ENCODE peak calls at places on chromosomes 16 and 17, in six cellular contexts. W is AG09309, L is left lung, C is sigmoid colon, M is fibroblast of the aortic adventitia, O is AG04450. T is an unnamed sample.

GRCh38 chr16:57479043-57479421 is 7.3 kb downstream of the DOK4 start:
- DNase-seq in M (no peak), O (no peak), L (no peak), W (no peak), C (no peak), T (no peak)

GRCh38 chr17:72974605-72975232 is 117.8 kb downstream of the SLC39A11 start:
- DNase-seq in L (no peak), C (no peak), W (no peak), O (peak), M (no peak), T (no peak)

GRCh38 chr17:67246648-67247415 is 1.8 kb upstream of the HELZ start:
- DNase-seq in C (no peak), L (peak), O (no peak), M (no peak), W (no peak), T (no peak)

GRCh38 chr16:56547120-56547948 is 17.5 kb upstream of the MT4 start:
- DNase-seq in M (peak), C (peak), L (no peak), W (peak), O (peak), T (peak)

GRCh38 chr17:38883592-38884526 is 14.0 kb downstream of the LASP1 start:
- DNase-seq in L (peak), M (no peak), W (no peak), O (no peak), C (no peak), T (no peak)

GRCh38 chr16:89827383-89828198 is 684 bp upstream of the SPIRE2 start:
- DNase-seq in O (no peak), M (peak), C (no peak), W (peak), L (peak), T (peak)

GRCh38 chr16:55922662-55923061 is 47.5 kb upstream of the CES5A start:
- DNase-seq in C (no peak), O (no peak), L (no peak), W (no peak), M (no peak), T (no peak)

GRCh38 chr17:43619696-43620095 is 42.0 kb downstream of the MEOX1 start:
- DNase-seq in O (no peak), W (no peak), M (no peak), C (no peak), L (no peak), T (no peak)

GRCh38 chr17:45768000-45768399 is 16.1 kb upstream of the CRHR1 start:
- DNase-seq in C (no peak), L (no peak), O (no peak), W (no peak), M (no peak), T (no peak)

GRCh38 chr17:72462396-72462795 is 341.6 kb downstream of the SOX9 start:
- DNase-seq in M (peak), C (no peak), W (no peak), O (no peak), L (no peak), T (no peak)

GRCh38 chr17:41586863-41587495 is at the start of gene KRT14:
- DNase-seq in C (no peak), O (no peak), W (no peak), M (no peak), L (no peak), T (no peak)

GRCh38 chr16:83995756-83996155 is 27.7 kb downstream of the NECAB2 start:
- DNase-seq in W (no peak), O (no peak), C (no peak), M (no peak), L (no peak), T (no peak)

GRCh38 chr17:50584116-50584515 is 23.6 kb downstream of the CACNA1G start:
- DNase-seq in C (no peak), W (no peak), O (no peak), L (peak), M (no peak), T (no peak)

GRCh38 chr17:46199379-46199778 is 6.2 kb upstream of the KANSL1 start:
- DNase-seq in W (no peak), O (no peak), L (no peak), M (peak), C (no peak), T (no peak)

GRCh38 chr17:30336369-30337171 is 2.7 kb upstream of the TMIGD1 start:
- DNase-seq in W (no peak), O (no peak), L (no peak), M (peak), C (no peak), T (peak)

GRCh38 chr17:70314096-70314495 is 144.8 kb downstream of the KCNJ2 start:
- DNase-seq in M (no peak), L (no peak), C (no peak), O (peak), W (peak), T (no peak)

GRCh38 chr16:59633996-59634579 is 900.0 kb upstream of the GOT2 start:
- DNase-seq in M (peak), W (peak), O (peak), C (no peak), L (no peak), T (no peak)

GRCh38 chr17:44217738-44218343 is 1.6 kb downstream of the UBTF start:
- DNase-seq in M (no peak), O (no peak), L (no peak), W (no peak), C (no peak), T (no peak)

GRCh38 chr17:1785925-1786324 is 24.1 kb downstream of the SERPINF1 start:
- DNase-seq in C (no peak), O (no peak), M (no peak), W (no peak), L (no peak), T (no peak)

GRCh38 chr17:2689411-2690164 is 22.0 kb downstream of the CLUH start:
- DNase-seq in L (peak), W (no peak), C (peak), O (no peak), M (no peak), T (no peak)

GRCh38 chr16:77398495-77398894 is 36.3 kb downstream of the ADAMTS18 start:
- DNase-seq in M (no peak), W (no peak), C (no peak), O (no peak), L (no peak), T (no peak)

GRCh38 chr16:667780-668518 is at the start of gene RHOT2:
- DNase-seq in M (peak), L (peak), O (peak), W (peak), C (peak), T (no peak)

GRCh38 chr16:29678691-29679267 is at the start of gene QPRT:
- DNase-seq in M (peak), L (no peak), O (no peak), W (no peak), C (peak), T (peak)

GRCh38 chr17:21089933-21090888 is 36.6 kb upstream of the DHRS7B start:
- DNase-seq in O (no peak), M (no peak), C (no peak), L (no peak), W (no peak), T (no peak)

GRCh38 chr17:78206298-78206697 is 7.8 kb upstream of the BIRC5 start:
- DNase-seq in M (no peak), L (no peak), W (no peak), O (no peak), C (no peak), T (no peak)

GRCh38 chr17:11986939-11987329 is 10.3 kb downstream of the ZNF18 start:
- DNase-seq in W (no peak), O (peak), C (no peak), L (no peak), M (peak), T (peak)

GRCh38 chr16:75093598-75094540 is 22.7 kb downstream of the LDHD start:
- DNase-seq in L (peak), O (no peak), M (no peak), W (no peak), C (no peak), T (no peak)

GRCh38 chr16:31134625-31135534 is 647 bp downstream of the PRSS8 start:
- DNase-seq in M (no peak), O (no peak), W (no peak), C (no peak), L (peak), T (no peak)

DNA sequence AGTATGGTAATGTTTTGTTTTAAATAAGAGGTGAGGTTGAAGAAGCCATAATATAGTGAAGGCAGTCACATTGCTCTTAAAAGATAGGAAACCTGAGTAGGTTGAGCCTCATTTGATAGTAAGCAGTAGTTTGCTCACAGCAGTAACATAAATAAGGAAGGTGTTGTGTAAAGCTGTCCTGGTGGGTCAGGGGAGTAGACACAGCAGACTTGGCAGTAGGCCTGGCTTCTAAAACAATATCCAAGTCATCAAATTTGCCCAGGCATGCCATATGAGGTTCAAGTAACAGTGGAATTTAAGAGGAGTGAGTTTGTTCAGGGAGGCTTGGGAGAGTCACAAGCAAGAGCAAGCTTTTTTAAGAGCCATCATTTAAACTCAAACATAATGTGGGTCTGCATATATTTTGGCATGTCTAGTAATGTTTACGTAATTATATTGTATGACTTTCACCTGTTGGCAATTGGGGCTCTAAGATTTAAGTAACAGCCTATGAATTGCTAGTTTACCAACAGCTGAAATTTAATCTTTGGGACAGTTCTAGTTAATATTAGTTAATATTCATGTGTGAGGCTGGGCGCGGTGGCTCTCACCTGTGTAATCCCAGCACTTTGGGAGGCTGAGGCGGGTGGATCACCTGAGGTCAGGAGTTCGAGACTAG is 6.6 kb downstream of the NFATC3 start:
- DNase-seq in W (no peak), O (no peak), C (no peak), M (peak), L (no peak), T (peak)
- H3K4me3 ChIP-seq in W (no peak), O (no peak), C (no peak), M (no peak), L (no peak), T (no peak)

DNA sequence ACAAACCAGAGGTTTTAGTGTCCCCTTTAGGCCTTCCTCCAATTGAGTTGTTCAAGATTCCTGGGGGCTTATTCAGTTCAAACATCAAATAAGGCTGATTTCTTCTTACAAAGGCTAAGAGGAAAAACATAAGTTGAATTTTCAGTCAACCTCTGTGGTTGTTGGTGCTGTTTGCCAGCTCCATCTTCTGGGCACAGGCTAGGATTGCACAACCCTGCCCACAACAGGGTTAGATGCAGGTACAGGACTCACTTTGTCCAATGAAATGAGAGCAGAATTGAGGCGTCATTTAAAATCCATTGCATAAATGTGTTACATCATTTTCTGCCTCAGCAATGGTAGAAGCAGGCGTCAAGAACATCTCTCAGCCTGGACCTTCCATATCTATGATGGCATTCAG is 173.3 kb downstream of the PMP22 start:
- DNase-seq in L (no peak), C (no peak), O (no peak), M (no peak), W (no peak), T (no peak)
- TF ChIP-seq CTCF in L (no peak), C (no peak), O (peak), M (no peak), W (peak), T (peak)

GRCh38 chr17:74367206-74367605 is at the start of gene GPR142:
- DNase-seq in L (no peak), M (no peak), C (no peak), W (no peak), O (no peak), T (no peak)
- H3K4me3 ChIP-seq in L (no peak), M (no peak), C (no peak), W (no peak), O (no peak), T (no peak)

DNA sequence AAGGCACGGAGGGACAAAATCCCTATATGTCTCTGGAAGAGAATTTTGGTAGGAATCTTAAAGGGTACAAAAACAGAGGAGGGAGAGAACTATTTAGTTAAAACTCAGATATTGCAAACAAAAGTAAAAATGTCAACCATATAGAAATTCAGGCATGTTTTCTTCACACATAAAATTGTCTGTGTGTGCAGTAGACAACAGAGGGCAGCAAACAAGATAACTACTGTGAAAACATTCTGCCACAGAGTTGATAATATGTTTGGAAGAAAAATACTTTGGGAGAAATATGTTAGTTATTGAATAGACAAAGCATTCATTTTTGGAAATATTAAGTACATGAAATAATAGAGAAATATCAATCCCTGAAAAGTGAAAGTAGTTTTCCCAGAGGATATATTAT is 56.2 kb downstream of the SNX11 start:
- DNase-seq in M (no peak), L (no peak), C (no peak), W (no peak), O (no peak), T (no peak)
- TF ChIP-seq CTCF in M (no peak), L (no peak), C (no peak), W (peak), O (no peak), T (no peak)

GRCh38 chr16:67482260-67482924 is 955 bp downstream of the AGRP start:
- DNase-seq in M (no peak), C (no peak), O (no peak), L (peak), W (no peak), T (no peak)

GRCh38 chr16:67481561-67482259 is 753 bp upstream of the ATP6V0D1 start:
- DNase-seq in O (no peak), L (no peak), M (peak), C (peak), W (no peak), T (no peak)

GRCh38 chr16:67483150-67483549 is at the start of gene AGRP:
- DNase-seq in M (no peak), O (no peak), W (no peak), C (no peak), L (no peak), T (no peak)

GRCh38 chr16:67486805-67487204 is 3.5 kb upstream of the AGRP start:
- DNase-seq in O (no peak), W (no peak), L (no peak), M (no peak), C (no peak), T (no peak)

DNA sequence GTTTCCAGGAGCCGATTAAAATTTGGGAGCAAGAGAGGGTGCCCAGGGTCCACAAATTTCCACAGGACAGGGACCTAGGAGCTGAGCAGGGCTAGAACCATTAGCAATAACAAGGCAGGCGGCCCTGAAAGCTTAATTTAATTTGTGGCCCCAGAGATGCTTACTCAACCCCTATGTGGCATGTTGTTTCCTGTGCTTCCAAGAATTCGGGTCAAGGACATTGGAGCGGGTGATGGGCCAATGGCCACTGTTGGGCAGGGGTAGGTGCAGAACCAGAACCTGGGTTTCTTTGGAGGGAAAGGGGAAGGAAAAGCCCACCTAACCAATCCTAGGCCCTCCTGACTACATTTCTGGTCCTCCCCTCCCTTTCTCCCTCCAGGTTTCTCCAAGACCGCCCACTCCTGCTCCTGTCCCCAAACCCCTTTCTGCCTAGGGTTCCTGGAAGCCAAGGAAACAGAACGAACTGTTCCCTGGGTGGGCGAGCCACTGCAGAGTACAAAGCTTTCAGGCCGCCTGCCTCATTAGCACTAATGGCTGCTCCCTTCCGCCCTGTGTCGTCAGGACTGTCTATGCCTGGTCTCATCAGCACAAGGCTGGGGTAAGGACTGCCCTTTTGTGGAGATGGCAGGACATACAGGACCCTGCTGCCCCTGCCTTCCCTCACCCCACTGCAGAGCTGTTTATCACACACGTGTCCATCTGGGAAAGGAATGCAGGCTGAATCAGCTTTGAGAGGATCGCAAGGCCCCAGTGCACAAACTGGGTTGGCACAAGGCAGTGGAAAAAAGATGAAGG is 581 bp upstream of the AGRP start:
- DNase-seq in W (no peak), M (no peak), O (no peak), C (no peak), L (no peak), T (no peak)
- H3K4me3 ChIP-seq in W (no peak), M (no peak), O (no peak), C (no peak), L (no peak), T (no peak)

DNA sequence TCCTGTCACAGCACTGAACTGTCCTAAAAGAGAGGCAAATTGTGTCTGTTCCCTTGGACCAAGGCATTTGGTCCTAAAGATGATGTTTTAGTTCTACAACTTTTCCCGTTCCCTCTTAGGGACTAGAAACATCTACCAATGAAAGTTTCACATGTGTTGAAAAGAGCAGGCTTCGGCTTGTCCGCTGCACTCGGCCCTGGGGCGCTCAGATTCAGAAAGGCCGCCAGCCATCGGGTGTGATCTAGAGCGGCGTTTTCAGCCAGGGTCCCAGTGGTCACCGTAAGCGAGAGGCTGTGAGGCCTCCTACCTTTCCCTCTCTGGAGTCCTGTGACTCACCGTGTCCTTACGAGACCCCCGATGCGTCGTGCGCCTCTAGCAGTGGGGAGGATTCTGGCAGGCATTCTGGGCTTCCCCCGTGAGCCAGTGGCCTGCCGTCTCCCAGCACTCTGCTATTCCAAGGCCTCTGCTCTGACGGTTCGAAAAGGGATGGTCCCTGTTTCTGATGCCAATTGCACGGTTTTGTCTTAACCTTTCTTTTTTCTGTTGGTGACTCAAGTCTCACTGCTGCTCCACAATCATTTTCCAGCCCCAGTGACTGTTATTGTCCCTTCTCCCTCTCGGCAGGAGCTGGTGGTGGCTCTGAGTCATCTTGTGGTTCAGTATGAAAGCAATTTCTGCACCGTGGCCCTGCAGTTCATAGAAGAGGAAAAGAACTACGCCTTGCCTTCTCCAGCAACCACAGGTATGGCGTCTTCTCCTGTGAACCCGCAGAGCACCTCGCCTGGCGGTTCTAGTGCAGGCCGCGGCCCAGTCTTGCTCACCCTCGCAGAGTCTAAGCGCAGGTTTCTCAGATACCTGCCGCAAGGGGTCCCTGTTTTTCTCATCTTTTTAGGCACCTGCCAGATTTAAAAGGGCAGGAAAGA is 100.3 kb upstream of the CHMP6 start:
- DNase-seq in W (peak), O (peak), L (peak), M (peak), C (peak), T (peak)
- TF ChIP-seq CTCF in W (peak), O (no peak), L (no peak), M (no peak), C (no peak), T (no peak)

T was measured in HFF-Myc.